ENCODE peak calls at places on chromosomes 2 and 18, in six cellular contexts. L, O, N, U, Y and V are unnamed samples.

GRCh38 chr18:10771053-10771709 is 245.4 kb downstream of the NAPG start:
- DNase-seq in U (no peak), O (peak; percentile 17), N (no peak), L (no peak), Y (no peak), V (no peak)

GRCh38 chr2:1676913-1677832 is 67.1 kb downstream of the PXDN start:
- DNase-seq in U (no peak), L (no peak), N (no peak), O (no peak), Y (no peak), V (no peak)

GRCh38 chr18:73365018-73365417 is 497.2 kb upstream of the NETO1 start:
- DNase-seq in U (no peak), Y (no peak), N (no peak), O (no peak), L (no peak), V (no peak)

GRCh38 chr2:213150315-213150951 is 979 bp downstream of the IKZF2 start:
- DNase-seq in U (no peak), Y (no peak), N (no peak), L (no peak), O (no peak), V (peak; percentile 51)

GRCh38 chr2:55051026-55051866 is 995 bp upstream of the RTN4 start:
- DNase-seq in O (no peak), U (peak; percentile 39), L (peak; percentile 99), Y (peak; percentile 80), N (peak; percentile 50), V (peak; percentile 45)

GRCh38 chr18:34314847-34315246 is 90.1 kb upstream of the NOL4 start:
- DNase-seq in L (no peak), Y (no peak), N (no peak), U (no peak), O (no peak), V (no peak)

GRCh38 chr2:206585335-206585734 is 57.0 kb upstream of the FAM237A start:
- DNase-seq in U (no peak), Y (no peak), N (no peak), L (no peak), O (no peak), V (no peak)

GRCh38 chr2:39447266-39448168 is 10.4 kb upstream of the MAP4K3 start:
- DNase-seq in U (no peak), Y (no peak), O (no peak), N (no peak), L (no peak), V (no peak)

GRCh38 chr2:222102746-222103349 is 195.9 kb downstream of the PAX3 start:
- DNase-seq in U (no peak), O (no peak), L (no peak), Y (no peak), N (no peak), V (no peak)

GRCh38 chr18:55585586-55586521 is 2.1 kb downstream of the TCF4 start:
- DNase-seq in O (no peak), N (no peak), U (no peak), L (no peak), Y (no peak), V (no peak)

GRCh38 chr2:201996006-201996405 is 37.6 kb upstream of the FZD7 start:
- DNase-seq in O (no peak), U (peak; percentile 94), Y (no peak), L (no peak), N (no peak), V (no peak)

GRCh38 chr2:132621131-132621875 is 48.7 kb downstream of the LYPD1 start:
- DNase-seq in L (no peak), U (no peak), N (no peak), O (no peak), Y (no peak), V (no peak)

GRCh38 chr18:55090566-55091187 is 131.4 kb upstream of the CCDC68 start:
- DNase-seq in N (no peak), U (no peak), O (no peak), L (no peak), Y (no peak), V (no peak)

DNA sequence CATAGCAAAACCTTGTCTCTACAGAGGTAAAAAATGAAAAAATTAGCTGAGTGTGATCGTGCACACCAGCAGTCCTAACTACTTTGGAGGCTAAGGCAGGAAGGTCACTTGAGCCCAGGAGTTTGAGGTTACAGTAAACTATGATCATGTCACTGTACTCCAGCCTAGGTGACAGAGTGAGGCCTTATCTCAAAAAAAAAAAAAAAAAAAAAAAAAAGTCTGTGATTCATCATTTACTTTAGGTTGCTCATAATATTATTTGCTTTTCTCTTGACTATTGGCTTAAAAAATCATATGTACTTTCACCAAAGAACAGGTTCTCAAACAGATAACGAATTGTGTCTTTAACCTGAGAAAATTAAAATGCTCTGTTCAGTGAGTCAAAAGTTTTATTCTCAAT is 129.1 kb downstream of the MYO3B start:
- DNase-seq in N (no peak), Y (peak; percentile 19), O (no peak), L (no peak), U (no peak), V (no peak)
- TF ChIP-seq JUND in N (no peak), Y (no peak), O (no peak), L (no peak), U (no peak), V (no peak)

GRCh38 chr2:65664931-65665330 is 232.5 kb upstream of the SPRED2 start:
- DNase-seq in N (no peak), L (no peak), O (no peak), Y (no peak), U (no peak), V (no peak)

GRCh38 chr2:65661980-65662653 is 229.7 kb upstream of the SPRED2 start:
- DNase-seq in L (no peak), Y (no peak), U (no peak), O (no peak), N (no peak), V (no peak)

GRCh38 chr2:65663831-65664407 is 231.5 kb upstream of the SPRED2 start:
- DNase-seq in L (no peak), N (no peak), O (no peak), Y (no peak), U (no peak), V (no peak)

GRCh38 chr2:65660340-65660739 is 227.9 kb upstream of the SPRED2 start:
- DNase-seq in Y (peak; percentile 23), O (no peak), U (no peak), N (no peak), L (no peak), V (no peak)

DNA sequence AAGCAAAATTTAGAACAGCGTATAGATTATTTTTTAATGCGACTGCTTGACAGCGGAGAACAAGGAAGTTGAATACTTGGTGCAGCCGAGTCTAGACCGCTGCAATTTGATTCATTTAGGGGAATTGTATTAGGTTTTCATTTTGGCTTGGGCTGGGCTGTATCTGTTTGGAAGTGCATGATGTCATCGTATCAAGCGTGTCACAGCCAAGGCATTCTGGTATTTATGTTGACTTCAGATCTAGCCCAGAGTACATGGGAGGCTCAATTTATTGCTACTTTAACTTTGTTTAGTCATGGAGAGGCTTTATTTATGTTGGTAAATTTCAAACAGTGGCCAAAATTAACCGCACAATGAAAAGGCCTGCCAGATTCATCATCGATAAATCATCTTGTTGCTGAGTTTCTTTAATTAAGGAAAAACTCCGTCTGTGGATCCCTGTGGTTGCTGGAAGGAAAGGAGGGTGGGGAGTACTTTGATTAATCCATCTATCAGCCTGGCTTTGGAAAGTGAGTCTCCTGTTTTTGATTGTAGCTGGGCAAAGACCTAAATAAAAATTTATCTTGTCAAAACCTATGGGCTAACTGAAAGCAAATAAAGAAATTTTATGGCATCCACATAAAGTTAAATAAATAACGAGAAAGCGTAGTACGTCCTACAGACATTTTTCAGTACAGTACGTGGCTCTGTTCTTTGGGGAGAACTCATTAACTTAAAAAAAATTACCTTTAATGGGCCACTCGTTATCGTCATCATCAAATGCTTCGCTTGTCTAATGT is 230.4 kb upstream of the SPRED2 start:
- DNase-seq in Y (no peak), U (no peak), N (no peak), L (no peak), O (no peak), V (no peak)
- TF ChIP-seq JUND in Y (no peak), U (no peak), N (no peak), L (no peak), O (no peak), V (no peak)

DNA sequence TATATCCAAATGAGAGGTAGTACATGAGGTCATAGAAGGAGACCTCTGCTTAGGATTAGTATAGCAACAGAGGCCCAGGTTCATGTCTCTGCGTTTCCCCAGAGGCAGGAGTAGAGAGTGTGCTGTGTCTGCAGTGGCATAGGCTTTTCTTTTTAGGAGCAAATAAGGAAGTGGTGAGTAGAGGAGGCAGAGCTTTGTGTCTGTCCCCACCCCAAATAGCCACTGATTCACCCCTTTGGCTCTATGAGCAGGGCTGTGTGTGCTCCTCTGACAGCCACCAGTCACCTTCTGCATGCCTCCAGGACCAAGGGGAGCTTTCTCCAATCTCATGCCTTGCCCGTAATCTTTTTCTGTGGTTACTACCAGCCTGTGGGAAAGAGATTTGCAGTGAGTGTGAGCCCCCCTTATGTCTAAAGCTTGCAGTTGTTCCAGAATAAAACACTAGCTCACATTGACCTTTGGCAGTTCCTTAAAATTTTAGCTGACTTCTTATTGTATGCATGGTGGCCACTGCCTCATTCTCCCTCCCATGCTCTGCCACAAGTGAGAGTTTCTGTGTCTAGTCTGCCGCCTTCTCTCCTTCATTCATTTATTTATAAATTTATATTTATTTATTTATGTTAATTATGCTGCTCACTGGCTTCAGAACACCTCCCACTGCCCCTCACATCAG is 23.5 kb upstream of the ELAC1 start:
- DNase-seq in O (no peak), U (no peak), N (no peak), L (no peak), Y (no peak), V (no peak)
- TF ChIP-seq JUND in O (no peak), U (no peak), N (no peak), L (no peak), Y (no peak), V (no peak)

GRCh38 chr2:8193146-8193545 is 488.7 kb upstream of the ID2 start:
- DNase-seq in Y (no peak), O (no peak), U (no peak), N (no peak), L (no peak), V (no peak)
- TF ChIP-seq JUND in Y (no peak), O (no peak), U (no peak), N (no peak), L (no peak), V (no peak)

GRCh38 chr18:76232813-76233212 is 262.2 kb downstream of the ZNF516 start:
- DNase-seq in L (no peak), Y (no peak), N (no peak), O (no peak), U (no peak), V (no peak)
- TF ChIP-seq JUND in L (no peak), Y (no peak), N (no peak), O (no peak), U (no peak), V (no peak)

DNA sequence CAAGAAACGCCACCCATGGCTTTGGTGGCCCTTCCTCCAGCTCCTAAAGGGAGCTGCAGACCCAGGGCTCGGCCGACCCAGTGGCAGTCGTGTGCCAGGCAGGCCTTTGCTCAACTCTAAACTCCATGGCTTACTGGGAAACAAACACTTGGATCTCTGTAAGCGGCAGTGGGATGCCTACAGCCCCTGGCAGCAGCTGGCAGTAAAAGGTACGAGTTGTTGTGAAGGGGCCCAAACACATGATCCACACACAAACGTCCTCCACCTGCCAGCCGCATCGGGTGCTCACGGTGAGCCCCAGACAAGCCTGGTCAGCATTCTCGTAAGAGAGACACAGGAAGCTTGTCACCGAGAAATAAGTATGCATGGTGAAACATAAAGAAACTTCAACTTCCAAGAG is 214.9 kb downstream of the MGAT5 start:
- DNase-seq in Y (no peak), U (no peak), O (no peak), L (no peak), N (no peak), V (no peak)
- TF ChIP-seq JUND in Y (no peak), U (no peak), O (no peak), L (no peak), N (no peak), V (no peak)

GRCh38 chr2:152336103-152336853 is 1.3 kb downstream of the FMNL2 start:
- DNase-seq in N (peak; percentile 74), O (no peak), Y (peak; percentile 41), L (no peak), U (no peak), V (no peak)
- TF ChIP-seq JUND in N (no peak), O (no peak), Y (no peak), L (no peak), U (no peak), V (no peak)